ENCODE peak calls at places on chromosomes 5 and 9, in seven cellular contexts. L is CD4-positive, alpha-beta T cell; Q is NCI-H524; B is BE2C; D is neural progenitor cell; I is GM20000; T is iris pigment epithelial cell. C is an unnamed sample.

GRCh38 chr5:28743362-28743761 is 1705.0 kb upstream of the CDH9 start:
- DNase-seq in T (peak), I (no peak), D (no peak), L (no peak), B (no peak), Q (no peak), C (no peak)

GRCh38 chr9:88579363-88579715 is 44.4 kb downstream of the NXNL2 start:
- DNase-seq in I (no peak), B (no peak), D (no peak), Q (no peak), L (no peak), T (no peak), C (no peak)

GRCh38 chr5:160485364-160486010 is 63.8 kb downstream of the PTTG1 start:
- DNase-seq in Q (no peak), D (no peak), T (no peak), B (no peak), L (no peak), I (no peak), C (no peak)

GRCh38 chr5:72447751-72448150 is 59.5 kb downstream of the ZNF366 start:
- DNase-seq in L (no peak), Q (no peak), T (no peak), D (no peak), B (no peak), I (no peak), C (no peak)

GRCh38 chr9:33159760-33160127 is 7.4 kb downstream of the B4GALT1 start:
- DNase-seq in L (no peak), T (peak), D (no peak), Q (no peak), B (peak), I (peak), C (no peak)

GRCh38 chr5:124408738-124409453 is 337.5 kb downstream of the ZNF608 start:
- DNase-seq in D (peak), B (no peak), T (peak), Q (no peak), L (no peak), I (no peak), C (no peak)

GRCh38 chr5:172450861-172451695 is 3.2 kb downstream of the SH3PXD2B start:
- DNase-seq in D (peak), Q (no peak), I (peak), L (no peak), T (peak), B (peak), C (no peak)

GRCh38 chr9:109027176-109027575 is 13.9 kb upstream of the CTNNAL1 start:
- DNase-seq in I (no peak), L (no peak), Q (no peak), B (no peak), T (no peak), D (peak), C (no peak)

C was measured in NCI-H460.